ENCODE peak calls at places on chromosomes 16 and 17, in five cellular contexts. K is brain microvascular endothelial cell; C is CD4-positive, alpha-beta T cell; G is MM.1S; E is uterus. L is an unnamed sample.
A peak's percentile ranks its signal among the peaks of the same experiment; 100 is the strongest.

GRCh38 chr17:74085434-74085833 is 118.0 kb upstream of the RPL38 start:
- DNase-seq in K (no peak), C (no peak), G (peak; percentile 10), E (no peak), L (no peak)

GRCh38 chr16:4570688-4571321 is 14.7 kb downstream of the C16orf96 start:
- DNase-seq in K (no peak), C (no peak), G (no peak), E (no peak), L (no peak)

GRCh38 chr16:88737298-88738166 is 31.2 kb downstream of the CTU2 start:
- DNase-seq in K (peak; percentile 36), C (peak; percentile 61), G (peak; percentile 64), E (peak; percentile 66), L (peak; percentile 36)

GRCh38 chr17:68207651-68208253 is 40.1 kb upstream of the AMZ2 start:
- DNase-seq in K (no peak), C (no peak), G (no peak), E (no peak), L (no peak)

GRCh38 chr17:75635610-75636202 is 2.5 kb downstream of the SMIM5 start:
- DNase-seq in K (no peak), C (no peak), G (no peak), E (no peak), L (no peak)

GRCh38 chr17:55332296-55333041 is 67.7 kb downstream of the HLF start:
- DNase-seq in K (no peak), C (no peak), G (no peak), E (no peak), L (no peak)

GRCh38 chr16:74896389-74897370 is 88.2 kb downstream of the WDR59 start:
- DNase-seq in K (peak; percentile 53), C (no peak), G (no peak), E (no peak), L (no peak)

GRCh38 chr17:28327709-28328108 is 7.6 kb downstream of the IFT20 start:
- DNase-seq in K (no peak), C (no peak), G (no peak), E (no peak), L (no peak)

GRCh38 chr16:85553436-85554113 is 59.5 kb upstream of the GSE1 start:
- DNase-seq in K (no peak), C (no peak), G (peak; percentile 48), E (peak; percentile 46), L (peak; percentile 33)

GRCh38 chr17:80952291-80952690 is 39.4 kb upstream of the CHMP6 start:
- DNase-seq in K (no peak), C (no peak), G (no peak), E (no peak), L (no peak)

GRCh38 chr17:36947922-36948716 is 635 bp upstream of the AATF start:
- DNase-seq in K (peak; percentile 18), C (no peak), G (no peak), E (no peak), L (no peak)

GRCh38 chr17:75288784-75289121 is 480 bp downstream of the SLC25A19 start:
- DNase-seq in K (no peak), C (no peak), G (peak; percentile 84), E (no peak), L (no peak)

GRCh38 chr17:74512041-74512440 is 19.2 kb downstream of the CD300LB start:
- DNase-seq in K (no peak), C (no peak), G (no peak), E (no peak), L (no peak)

GRCh38 chr17:28807925-28808641 is 34.5 kb downstream of the FAM222B start:
- DNase-seq in K (peak; percentile 76), C (no peak), G (no peak), E (peak; percentile 38), L (peak; percentile 42)

GRCh38 chr16:29710227-29711219 is 31.5 kb downstream of the QPRT start:
- DNase-seq in K (peak; percentile 76), C (peak; percentile 33), G (peak; percentile 76), E (peak; percentile 37), L (peak; percentile 45)

GRCh38 chr17:28643979-28644781 is 778 bp downstream of the BLTP2 start:
- DNase-seq in K (peak; percentile 53), C (peak; percentile 12), G (peak; percentile 64), E (no peak), L (no peak)

GRCh38 chr17:45370949-45371413 is 54.2 kb upstream of the MAP3K14 start:
- DNase-seq in K (peak; percentile 44), C (no peak), G (no peak), E (no peak), L (no peak)

GRCh38 chr17:43800736-43801135 is 20.5 kb downstream of the CFAP97D1 start:
- DNase-seq in K (no peak), C (no peak), G (no peak), E (no peak), L (no peak)

GRCh38 chr16:69123894-69124293 is 8.5 kb downstream of the CHTF8 start:
- DNase-seq in K (peak; percentile 46), C (peak; percentile 73), G (peak; percentile 72), E (peak; percentile 56), L (peak; percentile 54)

GRCh38 chr17:32498362-32498761 is 11.6 kb downstream of the CDK5R1 start:
- DNase-seq in K (no peak), C (no peak), G (no peak), E (no peak), L (no peak)

GRCh38 chr16:83903739-83904138 is 4.8 kb downstream of the MLYCD start:
- DNase-seq in K (no peak), C (no peak), G (no peak), E (no peak), L (no peak)

GRCh38 chr16:65015577-65015976 is 106.3 kb downstream of the CDH11 start:
- DNase-seq in K (no peak), C (no peak), G (no peak), E (no peak), L (no peak)

GRCh38 chr16:48194828-48195566 is 39.2 kb upstream of the ABCC12 start:
- DNase-seq in K (peak; percentile 23), C (no peak), G (no peak), E (no peak), L (peak; percentile 97)

GRCh38 chr17:39753514-39754160 is 15.9 kb downstream of the GRB7 start:
- DNase-seq in K (no peak), C (no peak), G (peak; percentile 60), E (no peak), L (no peak)

GRCh38 chr17:15659663-15660062 is 24.4 kb downstream of the TRIM16 start:
- DNase-seq in K (no peak), C (no peak), G (no peak), E (no peak), L (peak; percentile 91)

GRCh38 chr17:68807998-68808772 is 147.0 kb downstream of the ABCA8 start:
- DNase-seq in K (no peak), C (no peak), G (no peak), E (no peak), L (no peak)

GRCh38 chr16:13923703-13924298 is 3.8 kb downstream of the ERCC4 start:
- DNase-seq in K (no peak), C (no peak), G (peak; percentile 69), E (no peak), L (no peak)

GRCh38 chr16:81446318-81447275 is 2.0 kb downstream of the CMIP start:
- DNase-seq in K (no peak), C (peak; percentile 45), G (no peak), E (peak; percentile 43), L (peak; percentile 69)

GRCh38 chr16:22671301-22672076 is 142.5 kb upstream of the HS3ST2 start:
- DNase-seq in K (no peak), C (no peak), G (no peak), E (no peak), L (no peak)

GRCh38 chr16:52812945-52813556 is 239.6 kb downstream of the CHD9NB start:
- DNase-seq in K (peak; percentile 79), C (no peak), G (no peak), E (no peak), L (peak; percentile 88)

GRCh38 chr17:80105762-80106161 is 4.4 kb downstream of the GAA start:
- DNase-seq in K (peak; percentile 24), C (no peak), G (no peak), E (no peak), L (no peak)

GRCh38 chr17:9937164-9937835 is 32.2 kb upstream of the RCVRN start:
- DNase-seq in K (no peak), C (no peak), G (no peak), E (peak; percentile 36), L (no peak)

GRCh38 chr16:19203374-19203966 is 35.4 kb downstream of the SYT17 start:
- DNase-seq in K (no peak), C (no peak), G (no peak), E (no peak), L (no peak)

GRCh38 chr17:1574697-1575471 is 12.3 kb upstream of the PITPNA start:
- DNase-seq in K (no peak), C (no peak), G (no peak), E (no peak), L (no peak)
- H3K27ac ChIP-seq in K (no peak overlapping the region), C (no peak overlapping the region), G (no peak overlapping the region), E (peak overlapping the region; percentile 71), L (no peak overlapping the region)

GRCh38 chr16:77307764-77308561 is 108.8 kb downstream of the SYCE1L start:
- DNase-seq in K (peak; percentile 76), C (no peak), G (peak; percentile 43), E (no peak), L (peak; percentile 98)
- H3K27ac ChIP-seq in K (peak overlapping the region; percentile 53), C (no peak overlapping the region), G (peak overlapping the region; percentile 27), E (no peak overlapping the region), L (peak overlapping the region; percentile 80)

GRCh38 chr16:57775661-57776469 is 26.4 kb downstream of the KIFC3 start:
- DNase-seq in K (peak; percentile 34), C (no peak), G (no peak), E (no peak), L (no peak)
- H3K27ac ChIP-seq in K (no peak overlapping the region), C (no peak overlapping the region), G (no peak overlapping the region), E (no peak overlapping the region), L (no peak overlapping the region)

DNA sequence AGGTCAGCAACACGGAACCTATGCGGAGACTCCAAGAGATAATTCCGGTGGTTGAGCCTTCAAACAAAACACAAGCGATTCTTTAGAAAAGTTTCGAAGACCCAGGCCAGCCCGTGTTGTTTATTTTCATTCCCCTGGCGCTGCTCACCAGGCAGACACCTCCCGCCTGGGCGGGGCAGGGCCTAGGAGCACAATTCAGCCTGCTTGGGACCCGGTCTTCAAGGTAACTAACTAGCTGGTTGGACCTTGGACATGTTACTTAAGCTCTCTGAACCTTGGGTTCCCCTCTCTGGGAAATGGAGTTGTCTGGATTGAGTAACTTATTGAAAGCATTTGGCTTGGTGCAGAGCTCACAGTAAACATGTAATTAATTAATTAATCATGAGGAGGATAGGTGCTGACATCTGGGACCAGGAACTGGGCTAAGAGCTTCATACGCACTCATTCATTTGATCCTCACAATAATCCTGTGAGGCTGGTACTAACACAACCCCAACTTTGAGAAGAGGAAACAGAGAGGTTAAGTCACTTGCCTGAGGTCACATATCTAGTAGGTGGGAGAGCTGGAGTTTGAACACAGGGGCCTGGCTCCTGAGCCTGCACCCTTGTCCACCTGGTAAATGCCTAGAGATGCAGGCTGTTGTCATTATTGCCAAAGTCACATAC is 125.3 kb upstream of the SMURF2 start:
- DNase-seq in K (no peak), C (no peak), G (no peak), E (no peak), L (no peak)
- H3K27ac ChIP-seq in K (no peak overlapping the region), C (no peak overlapping the region), G (no peak overlapping the region), E (no peak overlapping the region), L (no peak overlapping the region)

GRCh38 chr17:42002175-42002791 is 15.0 kb downstream of the DNAJC7 start:
- DNase-seq in K (no peak), C (no peak), G (peak; percentile 58), E (no peak), L (no peak)
- H3K27ac ChIP-seq in K (no peak overlapping the region), C (no peak overlapping the region), G (peak overlapping the region; percentile 13), E (no peak overlapping the region), L (no peak overlapping the region)

L was measured in foreskin keratinocyte.